ENCODE peak calls at places on chromosomes 4 and X, in five cellular contexts. One of them, this sample, is unnamed.

GRCh38 chr4:22187203-22187835 is 238.7 kb upstream of the KCNIP4 start:
- DNase-seq in DMS 273 treated with DMSO at 0.1 percent for 48 hours: no peak
- DNase-seq in stimulated activated CD8-positive, alpha-beta memory T cell treated with anti-CD3 and anti-CD28 coated beads, Interleukin-15, amount 100 ng/mL, for 24 hours: no peak
- DNase-seq in AG09319: no peak
- DNase-seq in brain microvascular endothelial cell: no peak
- DNase-seq in this sample: no peak

GRCh38 chrX:70254063-70254400 is 6.0 kb downstream of the P2RY4 start:
- DNase-seq in brain microvascular endothelial cell: no peak
- DNase-seq in stimulated activated CD8-positive, alpha-beta memory T cell treated with anti-CD3 and anti-CD28 coated beads, Interleukin-15, amount 100 ng/mL, for 24 hours: no peak
- DNase-seq in DMS 273 treated with DMSO at 0.1 percent for 48 hours: no peak
- DNase-seq in AG09319: no peak
- DNase-seq in this sample: no peak

GRCh38 chrX:4909245-4909830 is 1195.9 kb upstream of the PRKX start:
- DNase-seq in brain microvascular endothelial cell: no peak
- DNase-seq in stimulated activated CD8-positive, alpha-beta memory T cell treated with anti-CD3 and anti-CD28 coated beads, Interleukin-15, amount 100 ng/mL, for 24 hours: no peak
- DNase-seq in DMS 273 treated with DMSO at 0.1 percent for 48 hours: no peak
- DNase-seq in AG09319: no peak
- DNase-seq in this sample: no peak

GRCh38 chrX:2967998-2968909 is 38.1 kb upstream of the ARSH start:
- DNase-seq in DMS 273 treated with DMSO at 0.1 percent for 48 hours: peak; percentile 22
- DNase-seq in brain microvascular endothelial cell: peak; percentile 78
- DNase-seq in stimulated activated CD8-positive, alpha-beta memory T cell treated with anti-CD3 and anti-CD28 coated beads, Interleukin-15, amount 100 ng/mL, for 24 hours: no peak
- DNase-seq in AG09319: peak; percentile 16
- DNase-seq in this sample: no peak

GRCh38 chr4:6493668-6494304 is 21.4 kb upstream of the PPP2R2C start:
- DNase-seq in stimulated activated CD8-positive, alpha-beta memory T cell treated with anti-CD3 and anti-CD28 coated beads, Interleukin-15, amount 100 ng/mL, for 24 hours: no peak
- DNase-seq in AG09319: no peak
- DNase-seq in brain microvascular endothelial cell: no peak
- DNase-seq in DMS 273 treated with DMSO at 0.1 percent for 48 hours: no peak
- DNase-seq in this sample: no peak

GRCh38 chr4:90857081-90857820 is 730.1 kb downstream of the CCSER1 start:
- DNase-seq in AG09319: no peak
- DNase-seq in DMS 273 treated with DMSO at 0.1 percent for 48 hours: no peak
- DNase-seq in brain microvascular endothelial cell: no peak
- DNase-seq in stimulated activated CD8-positive, alpha-beta memory T cell treated with anti-CD3 and anti-CD28 coated beads, Interleukin-15, amount 100 ng/mL, for 24 hours: no peak
- DNase-seq in this sample: no peak

GRCh38 chrX:8738588-8739189 is 6.8 kb upstream of the ANOS1 start:
- DNase-seq in AG09319: no peak
- DNase-seq in brain microvascular endothelial cell: no peak
- DNase-seq in DMS 273 treated with DMSO at 0.1 percent for 48 hours: peak; percentile 18
- DNase-seq in stimulated activated CD8-positive, alpha-beta memory T cell treated with anti-CD3 and anti-CD28 coated beads, Interleukin-15, amount 100 ng/mL, for 24 hours: no peak
- DNase-seq in this sample: no peak

GRCh38 chr4:5619913-5620625 is 88.3 kb downstream of the EVC2 start:
- DNase-seq in DMS 273 treated with DMSO at 0.1 percent for 48 hours: no peak
- DNase-seq in brain microvascular endothelial cell: no peak
- DNase-seq in stimulated activated CD8-positive, alpha-beta memory T cell treated with anti-CD3 and anti-CD28 coated beads, Interleukin-15, amount 100 ng/mL, for 24 hours: no peak
- DNase-seq in AG09319: no peak
- DNase-seq in this sample: no peak

GRCh38 chrX:25012793-25013592 is 2.8 kb downstream of the ARX start:
- DNase-seq in DMS 273 treated with DMSO at 0.1 percent for 48 hours: no peak
- DNase-seq in AG09319: no peak
- DNase-seq in stimulated activated CD8-positive, alpha-beta memory T cell treated with anti-CD3 and anti-CD28 coated beads, Interleukin-15, amount 100 ng/mL, for 24 hours: no peak
- DNase-seq in brain microvascular endothelial cell: no peak
- DNase-seq in this sample: no peak

GRCh38 chr4:5824635-5825034 is 68.3 kb downstream of the CRMP1 start:
- DNase-seq in AG09319: no peak
- DNase-seq in DMS 273 treated with DMSO at 0.1 percent for 48 hours: no peak
- DNase-seq in brain microvascular endothelial cell: peak; percentile 41
- DNase-seq in stimulated activated CD8-positive, alpha-beta memory T cell treated with anti-CD3 and anti-CD28 coated beads, Interleukin-15, amount 100 ng/mL, for 24 hours: no peak
- DNase-seq in this sample: no peak

GRCh38 chr4:140137654-140138053 is 16.3 kb downstream of the MAML3 start:
- DNase-seq in DMS 273 treated with DMSO at 0.1 percent for 48 hours: no peak
- DNase-seq in stimulated activated CD8-positive, alpha-beta memory T cell treated with anti-CD3 and anti-CD28 coated beads, Interleukin-15, amount 100 ng/mL, for 24 hours: no peak
- DNase-seq in AG09319: no peak
- DNase-seq in brain microvascular endothelial cell: peak; percentile 34
- DNase-seq in this sample: no peak

GRCh38 chr4:127604949-127605709 is 27.6 kb upstream of the INTU start:
- DNase-seq in AG09319: peak; percentile 8
- DNase-seq in brain microvascular endothelial cell: no peak
- DNase-seq in stimulated activated CD8-positive, alpha-beta memory T cell treated with anti-CD3 and anti-CD28 coated beads, Interleukin-15, amount 100 ng/mL, for 24 hours: no peak
- DNase-seq in DMS 273 treated with DMSO at 0.1 percent for 48 hours: no peak
- DNase-seq in this sample: no peak

GRCh38 chrX:17082831-17083230 is 136.4 kb downstream of the REPS2 start:
- DNase-seq in stimulated activated CD8-positive, alpha-beta memory T cell treated with anti-CD3 and anti-CD28 coated beads, Interleukin-15, amount 100 ng/mL, for 24 hours: no peak
- DNase-seq in AG09319: no peak
- DNase-seq in DMS 273 treated with DMSO at 0.1 percent for 48 hours: no peak
- DNase-seq in brain microvascular endothelial cell: no peak
- DNase-seq in this sample: no peak

This sample was measured in NCI-H446 treated with DMSO at 0.1 percent for 48 hours.